ENCODE peak calls at places on chromosome 3, in five cellular contexts. Y is H1, K is IMR-90, P is HepG2, T is K562. W is an unnamed sample.

GRCh38 chr3:169091196-169091595 is 572.3 kb downstream of the MECOM start:
- DNase-seq in Y (no peak), K (peak), P (no peak), T (no peak), W (no peak)

GRCh38 chr3:158794936-158795518 is 6.8 kb upstream of the MFSD1 start:
- DNase-seq in Y (no peak), K (peak), P (peak), T (peak), W (peak)

GRCh38 chr3:180875071-180875698 is 37.3 kb upstream of the FXR1 start:
- DNase-seq in Y (no peak), K (no peak), P (no peak), T (no peak), W (no peak)

GRCh38 chr3:194928831-194929594 is 243.3 kb downstream of the FAM43A start:
- DNase-seq in Y (peak), K (no peak), P (no peak), T (peak), W (no peak)

GRCh38 chr3:105334138-105334882 is 32.4 kb upstream of the ALCAM start:
- DNase-seq in Y (no peak), K (peak), P (no peak), T (no peak), W (no peak)

GRCh38 chr3:174441588-174442316 is 417.4 kb upstream of the NAALADL2 start:
- DNase-seq in Y (no peak), K (no peak), P (no peak), T (no peak), W (no peak)

GRCh38 chr3:7504886-7505775 is 644.2 kb downstream of the GRM7 start:
- DNase-seq in Y (no peak), K (no peak), P (peak), T (no peak), W (peak)

GRCh38 chr3:60917136-60917535 is 334.1 kb downstream of the FHIT start:
- DNase-seq in Y (no peak), K (no peak), P (no peak), T (no peak), W (no peak)

GRCh38 chr3:108505811-108506210 is 4.6 kb downstream of the MYH15 start:
- DNase-seq in Y (no peak), K (no peak), P (no peak), T (peak), W (no peak)

GRCh38 chr3:59808431-59808830 is 758.6 kb upstream of the CFAP20DC start:
- DNase-seq in Y (no peak), K (no peak), P (no peak), T (no peak), W (no peak)

GRCh38 chr3:59812778-59813558 is 763.1 kb upstream of the CFAP20DC start:
- DNase-seq in Y (no peak), K (peak), P (no peak), T (no peak), W (no peak)

GRCh38 chr3:59809750-59810444 is 760.1 kb upstream of the CFAP20DC start:
- DNase-seq in Y (no peak), K (peak), P (no peak), T (no peak), W (peak)

GRCh38 chr3:59812188-59812587 is 762.4 kb upstream of the CFAP20DC start:
- DNase-seq in Y (no peak), K (no peak), P (no peak), T (no peak), W (no peak)

GRCh38 chr3:59809016-59809415 is 759.2 kb upstream of the CFAP20DC start:
- DNase-seq in Y (no peak), K (peak), P (no peak), T (no peak), W (no peak)
- TF ChIP-seq RFX5 in Y (no peak), K (no peak), P (no peak), T (no peak), W (no peak)

GRCh38 chr3:131503328-131503650 is 518 bp upstream of the MRPL3 start:
- DNase-seq in Y (no peak), K (no peak), P (no peak), T (no peak), W (no peak)
- TF ChIP-seq MAFK in Y (no peak), K (no peak), P (no peak), T (no peak), W (no peak)

DNA sequence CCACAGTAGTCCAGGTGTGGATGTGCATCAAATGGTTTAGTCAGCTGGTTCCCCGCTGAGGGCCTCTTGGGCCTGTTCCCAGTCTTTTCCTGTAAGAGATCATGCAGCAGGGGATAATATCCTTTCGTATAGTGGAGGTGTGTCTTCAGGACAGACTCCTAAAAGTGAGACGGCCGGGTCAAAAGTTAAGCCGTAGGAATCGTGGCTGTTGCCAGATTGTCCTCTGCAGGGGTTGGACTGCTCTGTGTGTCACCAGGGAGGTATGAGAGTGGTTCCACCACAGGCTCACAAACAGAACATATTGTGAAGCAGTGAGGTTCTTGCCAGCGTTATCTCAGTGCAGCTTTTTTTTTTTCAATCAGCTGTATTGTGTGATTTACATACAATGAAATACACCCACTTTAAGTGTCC is 95.0 kb downstream of the VGLL4 start:
- DNase-seq in Y (no peak), K (peak), P (no peak), T (no peak), W (no peak)
- TF ChIP-seq RAD21 in Y (no peak), K (no peak), P (no peak), T (no peak), W (no peak)

DNA sequence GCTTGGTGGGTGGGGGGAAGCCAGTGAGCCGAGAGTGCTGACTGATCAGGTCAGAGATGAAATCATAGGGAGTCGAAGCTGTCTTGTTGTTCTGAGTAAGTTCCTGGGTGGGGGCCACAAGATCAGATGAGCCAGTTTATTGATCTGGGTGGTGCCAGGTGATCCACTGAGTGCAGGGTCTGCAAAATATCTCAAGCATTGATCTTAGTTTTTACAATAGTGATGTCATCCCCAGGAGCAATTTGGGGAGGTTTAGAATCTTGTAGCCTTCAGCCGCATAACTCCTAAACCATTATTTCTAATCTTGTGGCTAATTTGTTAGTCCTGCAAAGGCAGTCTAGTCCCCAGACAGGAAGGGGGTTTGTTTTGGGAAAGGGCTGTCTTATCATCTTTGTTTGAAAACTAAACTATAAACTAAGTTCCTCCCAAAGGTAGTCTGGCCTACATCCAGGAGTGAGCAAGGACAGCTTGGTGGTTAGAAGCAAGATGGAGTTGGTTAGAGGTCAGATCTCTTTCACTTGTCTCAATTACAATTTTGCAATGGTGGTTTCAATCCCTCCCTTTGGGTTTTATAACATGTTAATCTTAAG is 18.7 kb upstream of the MTMR14 start:
- DNase-seq in Y (no peak), K (no peak), P (no peak), T (no peak), W (no peak)
- TF ChIP-seq RFX5 in Y (no peak), K (no peak), P (no peak), T (no peak), W (no peak)

DNA sequence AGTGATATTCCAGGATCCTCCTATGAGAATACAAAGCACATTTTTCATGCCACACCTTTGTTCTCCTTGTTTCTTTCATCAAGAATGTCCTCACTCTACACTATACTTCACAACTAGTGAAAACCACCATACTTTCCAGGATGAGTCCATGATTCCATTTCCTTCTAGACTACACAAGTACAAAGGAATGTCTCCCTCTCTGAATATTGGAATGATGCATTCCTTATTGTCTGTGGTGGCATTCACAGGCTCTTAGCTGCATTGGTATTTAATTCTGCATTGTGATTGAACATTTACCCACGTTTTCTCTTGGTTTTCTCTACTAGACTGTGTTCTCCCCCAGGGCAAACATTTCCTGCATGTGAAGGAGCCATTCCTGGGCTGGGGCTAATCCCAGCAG is 217.5 kb downstream of the RAP2B start:
- DNase-seq in Y (no peak), K (peak), P (no peak), T (no peak), W (no peak)
- TF ChIP-seq MAFK in Y (no peak), K (no peak), P (no peak), T (no peak), W (no peak)

GRCh38 chr3:89186446-89186845 is 79.0 kb downstream of the EPHA3 start:
- DNase-seq in Y (no peak), K (no peak), P (no peak), T (no peak), W (no peak)
- TF ChIP-seq RAD21 in Y (no peak), K (no peak), P (no peak), T (no peak), W (no peak)

GRCh38 chr3:34256791-34257190 is 458.4 kb downstream of the PDCD6IP start:
- DNase-seq in Y (no peak), K (no peak), P (no peak), T (no peak), W (no peak)
- TF ChIP-seq RFX5 in Y (no peak), K (no peak), P (no peak), T (no peak), W (no peak)

DNA sequence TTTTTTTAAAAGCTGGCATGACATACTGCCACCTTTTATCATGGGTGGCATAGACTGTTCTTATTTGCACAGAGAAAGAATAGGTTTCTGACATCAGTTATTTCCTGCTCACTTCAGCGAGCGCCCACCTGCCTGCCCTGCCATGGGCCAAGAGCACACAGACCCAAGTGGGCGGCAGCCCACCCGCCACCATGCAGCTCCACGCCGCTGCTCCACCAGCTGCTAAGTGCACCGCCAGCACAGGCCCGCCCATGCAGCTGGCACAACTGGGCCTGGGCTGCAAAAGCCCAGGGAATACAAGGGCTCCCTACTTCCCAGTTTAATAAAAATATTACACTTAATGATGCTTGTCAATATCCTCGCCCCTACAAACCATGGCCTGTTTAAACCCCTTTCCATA is 15.4 kb downstream of the ZNF148 start:
- DNase-seq in Y (no peak), K (no peak), P (no peak), T (no peak), W (no peak)
- TF ChIP-seq MAFK in Y (no peak), K (no peak), P (no peak), T (no peak), W (no peak)